ENCODE peak calls at places on chromosomes 1 and 21, in five cellular contexts. One of them, this sample, is unnamed.

GRCh38 chr21:40797881-40798280 is 49.1 kb downstream of the DSCAM start:
- DNase-seq in endothelial cell: no peak
- DNase-seq in H9: no peak
- DNase-seq in GM12864: no peak
- DNase-seq in uterus: no peak
- DNase-seq in this sample: no peak

GRCh38 chr1:161307230-161307768 is 2.5 kb downstream of the MPZ start:
- DNase-seq in endothelial cell: no peak
- DNase-seq in H9: no peak
- DNase-seq in GM12864: peak
- DNase-seq in uterus: no peak
- DNase-seq in this sample: no peak

GRCh38 chr1:159817276-159818041 is 9.2 kb upstream of the SLAMF8 start:
- DNase-seq in endothelial cell: no peak
- DNase-seq in H9: no peak
- DNase-seq in GM12864: no peak
- DNase-seq in uterus: no peak
- DNase-seq in this sample: no peak

GRCh38 chr1:92442351-92442750 is 44.4 kb downstream of the GFI1 start:
- DNase-seq in endothelial cell: no peak
- DNase-seq in H9: no peak
- DNase-seq in GM12864: no peak
- DNase-seq in uterus: no peak
- DNase-seq in this sample: no peak

GRCh38 chr1:162070825-162071224 is 1.3 kb downstream of the NOS1AP start:
- DNase-seq in endothelial cell: no peak
- DNase-seq in H9: peak
- DNase-seq in GM12864: no peak
- DNase-seq in uterus: no peak
- DNase-seq in this sample: peak

GRCh38 chr1:54519709-54520108 is 28.3 kb upstream of the ACOT11 start:
- DNase-seq in endothelial cell: peak
- DNase-seq in H9: peak
- DNase-seq in GM12864: no peak
- DNase-seq in uterus: no peak
- DNase-seq in this sample: peak

GRCh38 chr1:92404661-92405060 is 82.1 kb downstream of the GFI1 start:
- DNase-seq in endothelial cell: no peak
- DNase-seq in H9: no peak
- DNase-seq in GM12864: no peak
- DNase-seq in uterus: no peak
- DNase-seq in this sample: no peak

GRCh38 chr1:237736372-237737029 is 154.2 kb downstream of the ZP4 start:
- DNase-seq in endothelial cell: no peak
- DNase-seq in H9: peak
- DNase-seq in GM12864: no peak
- DNase-seq in uterus: no peak
- DNase-seq in this sample: peak

GRCh38 chr1:206867716-206868115 is 2.3 kb downstream of the IL20 start:
- DNase-seq in endothelial cell: no peak
- DNase-seq in H9: no peak
- DNase-seq in GM12864: no peak
- DNase-seq in uterus: no peak
- DNase-seq in this sample: no peak

GRCh38 chr1:198492872-198493271 is 47.6 kb downstream of the ATP6V1G3 start:
- DNase-seq in endothelial cell: no peak
- DNase-seq in H9: no peak
- DNase-seq in GM12864: no peak
- DNase-seq in uterus: no peak
- DNase-seq in this sample: no peak

GRCh38 chr1:232626452-232626851 is 3.5 kb downstream of the SIPA1L2 start:
- DNase-seq in endothelial cell: no peak
- DNase-seq in H9: no peak
- DNase-seq in GM12864: no peak
- DNase-seq in uterus: no peak
- DNase-seq in this sample: no peak

GRCh38 chr21:40587786-40588353 is 259.1 kb downstream of the DSCAM start:
- DNase-seq in endothelial cell: no peak
- DNase-seq in H9: no peak
- DNase-seq in GM12864: no peak
- DNase-seq in uterus: no peak
- DNase-seq in this sample: no peak

GRCh38 chr21:38434913-38435533 is 63.3 kb downstream of the ERG start:
- DNase-seq in endothelial cell: no peak
- DNase-seq in H9: no peak
- DNase-seq in GM12864: no peak
- DNase-seq in uterus: no peak
- DNase-seq in this sample: no peak

GRCh38 chr1:162678439-162678838 is 46.2 kb downstream of the DDR2 start:
- DNase-seq in endothelial cell: no peak
- DNase-seq in H9: no peak
- DNase-seq in GM12864: no peak
- DNase-seq in uterus: peak
- DNase-seq in this sample: no peak

GRCh38 chr1:13642306-13643004 is 57.5 kb upstream of the PRDM2 start:
- DNase-seq in endothelial cell: no peak
- DNase-seq in H9: no peak
- DNase-seq in GM12864: no peak
- DNase-seq in uterus: no peak
- DNase-seq in this sample: no peak